ENCODE peak calls at places on chromosomes 2 and 18, in six cellular contexts. J is GM12864, U is AG09309, N is tibial nerve, M is WTC11, L is GM13976. X is an unnamed sample.

GRCh38 chr2:579351-579886 is 97.8 kb downstream of the TMEM18 start:
- DNase-seq in U (no peak), L (no peak), M (no peak), J (no peak), N (no peak), X (no peak)

GRCh38 chr2:60998628-60999545 is 18.6 kb upstream of the PEX13 start:
- DNase-seq in N (no peak), L (peak; percentile 61), J (no peak), M (no peak), U (no peak), X (peak; percentile 45)

GRCh38 chr2:239263937-239264837 is 136.6 kb downstream of the HDAC4 start:
- DNase-seq in N (no peak), U (no peak), L (no peak), M (no peak), J (no peak), X (no peak)

GRCh38 chr18:27861539-27861938 is 315.4 kb downstream of the CDH2 start:
- DNase-seq in M (no peak), J (no peak), N (no peak), U (no peak), L (no peak), X (no peak)

GRCh38 chr18:74515620-74516231 is 18.6 kb upstream of the CNDP1 start:
- DNase-seq in M (no peak), N (no peak), U (no peak), L (no peak), J (no peak), X (no peak)

GRCh38 chr2:3785890-3786273 is 82.5 kb downstream of the DCDC2C start:
- DNase-seq in J (no peak), M (no peak), L (no peak), U (no peak), N (no peak), X (no peak)

GRCh38 chr2:217398860-217399259 is 539.0 kb upstream of the TNP1 start:
- DNase-seq in U (no peak), M (no peak), J (no peak), N (no peak), L (no peak), X (no peak)

GRCh38 chr2:156021326-156022040 is 311.0 kb downstream of the NR4A2 start:
- DNase-seq in U (no peak), L (no peak), M (no peak), N (no peak), J (no peak), X (no peak)

GRCh38 chr2:58137221-58137620 is 90.6 kb downstream of the VRK2 start:
- DNase-seq in L (no peak), N (no peak), J (no peak), M (no peak), U (no peak), X (no peak)

GRCh38 chr2:201707753-201708152 is 9.3 kb upstream of the MPP4 start:
- DNase-seq in L (no peak), J (no peak), U (peak; percentile 51), N (no peak), M (no peak), X (no peak)

GRCh38 chr2:27799646-27800010 is 28.1 kb downstream of the MRPL33 start:
- DNase-seq in U (no peak), J (no peak), N (no peak), L (no peak), M (no peak), X (no peak)
- TF ChIP-seq CTCF in U (peak; percentile 2), J (no peak), N (no peak), L (no peak), M (no peak), X (no peak)

GRCh38 chr18:22403950-22404349 is 13.8 kb downstream of the CTAGE1 start:
- DNase-seq in U (no peak), M (no peak), N (no peak), J (no peak), L (no peak), X (no peak)

GRCh38 chr18:22405142-22405541 is 12.6 kb downstream of the CTAGE1 start:
- DNase-seq in U (no peak), N (no peak), J (no peak), L (no peak), M (no peak), X (no peak)

GRCh38 chr18:22394428-22394827 is 23.3 kb downstream of the CTAGE1 start:
- DNase-seq in U (no peak), L (no peak), J (no peak), N (no peak), M (no peak), X (no peak)

GRCh38 chr18:22398464-22398863 is 19.3 kb downstream of the CTAGE1 start:
- DNase-seq in J (no peak), U (no peak), N (no peak), M (no peak), L (no peak), X (no peak)

DNA sequence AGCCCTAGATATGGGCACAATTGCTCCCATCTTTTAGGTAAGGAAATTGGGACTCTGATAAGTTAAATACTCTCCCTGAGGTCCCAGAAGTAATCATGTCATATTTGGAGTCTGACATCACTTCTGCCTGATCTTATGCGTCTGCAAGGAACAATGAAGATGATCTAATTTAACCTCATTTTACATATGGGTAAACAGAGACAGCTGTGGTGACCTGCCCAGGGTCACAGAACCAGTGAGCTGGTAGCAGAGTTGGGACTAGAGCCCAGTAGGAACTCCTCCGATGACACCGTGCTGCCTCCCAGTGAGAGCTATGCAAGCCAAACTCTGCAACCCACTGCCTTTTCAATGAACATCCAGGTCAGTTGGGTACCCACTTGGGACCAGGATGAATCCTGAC is 17.8 kb downstream of the CTAGE1 start:
- DNase-seq in N (no peak), M (no peak), J (no peak), U (no peak), L (no peak), X (no peak)
- TF ChIP-seq CTCF in N (no peak), M (no peak), J (no peak), U (no peak), L (no peak), X (no peak)

GRCh38 chr2:100234141-100234540 is 88.2 kb downstream of the LONRF2 start:
- DNase-seq in M (no peak), J (no peak), L (no peak), U (no peak), N (no peak), X (no peak)

GRCh38 chr2:100228967-100229366 is 86.6 kb upstream of the AFF3 start:
- DNase-seq in N (no peak), L (no peak), M (no peak), J (no peak), U (no peak), X (no peak)

GRCh38 chr2:100228415-100228814 is 86.0 kb upstream of the AFF3 start:
- DNase-seq in L (no peak), M (no peak), J (no peak), N (no peak), U (no peak), X (no peak)

GRCh38 chr2:100235098-100235497 is 87.2 kb downstream of the LONRF2 start:
- DNase-seq in J (peak; percentile 44), N (no peak), L (peak; percentile 63), U (no peak), M (peak; percentile 25), X (peak; percentile 44)

DNA sequence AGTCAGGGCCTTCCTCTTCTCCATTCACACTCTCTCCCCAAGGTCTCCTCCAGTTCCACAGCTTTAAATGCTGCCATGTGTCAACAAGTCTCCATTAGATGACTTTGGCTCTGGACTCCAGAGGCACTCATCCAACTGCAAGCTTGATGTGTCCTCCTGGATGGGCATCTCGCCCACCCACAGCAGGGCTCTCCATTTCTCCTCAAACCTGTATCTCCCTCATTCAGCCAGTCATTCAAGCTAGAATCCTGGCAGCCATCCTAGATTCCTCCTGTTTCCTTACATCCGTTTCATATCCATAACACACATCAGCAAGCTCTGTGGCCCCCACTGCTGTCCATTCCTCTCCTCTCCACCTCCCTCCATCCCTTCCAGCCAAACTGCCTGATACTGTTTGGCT is 88.4 kb upstream of the AFF3 start:
- DNase-seq in J (no peak), N (no peak), U (no peak), M (no peak), L (no peak), X (no peak)
- TF ChIP-seq CTCF in J (no peak), N (no peak), U (no peak), M (no peak), L (no peak), X (no peak)

GRCh38 chr2:26316041-26316440 is 29.9 kb upstream of the SELENOI start:
- DNase-seq in J (no peak), M (no peak), L (peak; percentile 45), N (no peak), U (no peak), X (peak; percentile 31)

GRCh38 chr2:26316845-26317244 is 29.1 kb upstream of the SELENOI start:
- DNase-seq in N (no peak), J (no peak), U (no peak), M (no peak), L (no peak), X (no peak)

GRCh38 chr2:26312471-26312870 is 33.5 kb upstream of the SELENOI start:
- DNase-seq in N (no peak), M (no peak), J (no peak), U (no peak), L (no peak), X (no peak)

GRCh38 chr2:26313446-26313845 is 32.5 kb upstream of the SELENOI start:
- DNase-seq in L (no peak), N (no peak), J (no peak), U (no peak), M (no peak), X (no peak)

DNA sequence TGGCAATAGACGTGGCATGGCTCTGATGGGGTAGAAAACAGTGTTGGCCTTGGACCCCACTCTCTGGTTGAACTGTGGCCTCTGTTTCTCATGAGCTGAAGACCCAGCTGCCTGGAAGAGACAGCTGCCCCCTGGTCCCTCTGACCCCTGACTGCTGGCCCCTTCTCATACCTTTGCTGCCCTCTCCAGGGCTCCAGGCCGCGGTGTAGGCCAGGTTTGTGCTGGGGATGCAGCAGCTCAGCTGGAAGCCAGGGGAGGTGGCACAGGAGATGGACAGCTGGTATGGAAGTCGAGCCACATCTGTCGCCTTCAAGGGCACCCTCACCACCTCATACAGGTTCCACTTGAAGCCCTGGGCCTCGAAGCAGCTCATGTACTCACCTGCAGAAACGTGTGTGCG is 31.7 kb upstream of the SELENOI start:
- DNase-seq in J (no peak), U (no peak), N (no peak), M (peak; percentile 67), L (no peak), X (no peak)
- TF ChIP-seq CTCF in J (no peak), U (no peak), N (no peak), M (no peak), L (no peak), X (peak; percentile 9)

GRCh38 chr2:240952496-240953246 is 45.7 kb upstream of the SNED1 start:
- DNase-seq in J (no peak), M (no peak), N (no peak), U (no peak), L (no peak), X (no peak)
- TF ChIP-seq CTCF in J (no peak), M (no peak), N (no peak), U (no peak), L (no peak), X (no peak)